ENCODE peak calls at places on chromosome 11, in eight cellular contexts. B is activated naive CD4-positive, alpha-beta T cell treated with anti-CD3 and anti-CD28 coated beads, Interleukin-2, amount 50 U/mL, for 16 hours; E is NCI-H1694 treated with DMSO at 0.1 percent for 48 hours; Z is pancreas; U is Karpas-422; F is natural killer cell; V is GM04504; K is activated CD8-positive, alpha-beta memory T cell treated with anti-CD3 and anti-CD28 coated beads, Interleukin-2, amount 10 ng/mL, durations not matched to agents 7 days and 5 days. J is an unnamed sample.
A peak's percentile ranks its signal among the peaks of the same experiment; 100 is the strongest.

GRCh38 chr11:76266701-76267100 is 60.4 kb upstream of the WNT11 start:
- DNase-seq in K (no peak), V (no peak), B (no peak), F (no peak), U (no peak), Z (no peak), E (no peak), J (no peak)

GRCh38 chr11:33536178-33536577 is 164.4 kb downstream of the C11orf91 start:
- DNase-seq in Z (no peak), U (no peak), E (no peak), K (no peak), B (no peak), V (no peak), F (no peak), J (no peak)

GRCh38 chr11:77109236-77110019 is 6.8 kb downstream of the OMP start:
- DNase-seq in B (no peak), U (peak; percentile 95), E (peak; percentile 81), K (no peak), F (no peak), V (no peak), Z (no peak), J (peak; percentile 67)

GRCh38 chr11:102495161-102496042 is 35.1 kb downstream of the MMP7 start:
- DNase-seq in K (peak; percentile 45), E (peak; percentile 14), Z (peak; percentile 34), F (no peak), V (peak; percentile 55), B (no peak), U (peak; percentile 96), J (peak; percentile 7)

GRCh38 chr11:87926250-87926970 is 248.8 kb downstream of the RAB38 start:
- DNase-seq in F (no peak), E (no peak), K (no peak), U (no peak), B (no peak), V (peak; percentile 56), Z (no peak), J (no peak)

GRCh38 chr11:60389279-60389910 is 6.9 kb upstream of the MS4A14 start:
- DNase-seq in F (no peak), Z (no peak), U (no peak), E (no peak), K (no peak), V (no peak), B (no peak), J (no peak)

GRCh38 chr11:89491141-89491690 is at the start of gene NOX4:
- DNase-seq in U (no peak), Z (no peak), V (peak; percentile 9), B (no peak), K (no peak), F (no peak), E (no peak), J (no peak)

GRCh38 chr11:69842746-69843528 is 23.7 kb upstream of the FGF3 start:
- DNase-seq in Z (no peak), F (no peak), E (no peak), K (no peak), U (no peak), V (no peak), B (no peak), J (no peak)

GRCh38 chr11:129427376-129427775 is 51.7 kb downstream of the BARX2 start:
- DNase-seq in B (no peak), Z (no peak), U (no peak), K (no peak), E (no peak), F (no peak), V (no peak), J (no peak)

GRCh38 chr11:75815345-75815983 is 454 bp downstream of the UVRAG start:
- DNase-seq in Z (peak; percentile 14), V (no peak), K (peak; percentile 65), B (peak; percentile 33), E (no peak), F (peak; percentile 55), U (peak; percentile 75), J (no peak)

GRCh38 chr11:17563248-17563647 is 16.2 kb downstream of the OTOG start:
- DNase-seq in F (no peak), Z (no peak), K (no peak), V (no peak), B (no peak), U (peak; percentile 42), E (no peak), J (no peak)

GRCh38 chr11:20719821-20720220 is 50.4 kb downstream of the NELL1 start:
- DNase-seq in E (no peak), K (no peak), U (no peak), V (no peak), F (no peak), B (no peak), Z (no peak), J (no peak)

GRCh38 chr11:76589945-76590630 is 80.5 kb downstream of the LRRC32 start:
- DNase-seq in F (no peak), U (no peak), K (no peak), Z (no peak), E (no peak), B (no peak), V (no peak), J (no peak)

GRCh38 chr11:61654397-61654829 is 25.8 kb upstream of the DAGLA start:
- DNase-seq in K (no peak), U (no peak), Z (no peak), E (no peak), B (no peak), V (no peak), F (no peak), J (no peak)

GRCh38 chr11:75103380-75104026 is 6.8 kb upstream of the OR2AT4 start:
- DNase-seq in V (peak; percentile 39), E (no peak), F (no peak), Z (no peak), K (no peak), U (no peak), B (no peak), J (no peak)

GRCh38 chr11:120547871-120548681 is 36.5 kb downstream of the GRIK4 start:
- DNase-seq in E (no peak), U (no peak), V (peak; percentile 97), F (no peak), B (no peak), Z (peak; percentile 97), K (no peak), J (no peak)

GRCh38 chr11:66847461-66848232 is 4.4 kb downstream of the RCE1 start:
- DNase-seq in V (no peak), F (no peak), Z (no peak), E (no peak), K (peak; percentile 37), B (no peak), U (no peak), J (no peak)

GRCh38 chr11:12321217-12321937 is 56.0 kb upstream of the PARVA start:
- DNase-seq in B (no peak), V (no peak), E (no peak), U (no peak), F (no peak), K (no peak), Z (no peak), J (no peak)

GRCh38 chr11:1772270-1773130 is 8.8 kb upstream of the CTSD start:
- DNase-seq in B (peak; percentile 64), F (peak; percentile 53), K (peak; percentile 84), U (no peak), Z (no peak), E (no peak), V (peak; percentile 80), J (no peak)